ENCODE peak calls at places on chromosome 21, in five cellular contexts. D, K, O, I and G are unnamed samples.

GRCh38 chr21:46004168-46004861 is 22.7 kb downstream of the COL6A1 start:
- DNase-seq in K (peak), D (peak), I (no peak), O (no peak), G (no peak)

GRCh38 chr21:36195613-36196012 is 39.0 kb downstream of the DOP1B start:
- DNase-seq in K (no peak), D (no peak), I (no peak), O (no peak), G (no peak)

GRCh38 chr21:38179504-38179900 is 77.3 kb upstream of the KCNJ15 start:
- DNase-seq in K (no peak), O (no peak), I (no peak), D (no peak), G (no peak)

GRCh38 chr21:36825683-36826082 is 126.8 kb downstream of the SIM2 start:
- DNase-seq in I (no peak), K (no peak), D (no peak), O (no peak), G (no peak)

GRCh38 chr21:36551731-36552457 is 72.0 kb upstream of the CLDN14 start:
- DNase-seq in K (no peak), D (no peak), O (no peak), I (no peak), G (no peak)

GRCh38 chr21:37915941-37916794 is at the start of gene KCNJ6:
- DNase-seq in D (no peak), O (peak), I (peak), K (no peak), G (peak)

GRCh38 chr21:32516729-32517649 is 68.3 kb downstream of the TCP10L start:
- DNase-seq in K (no peak), O (peak), D (no peak), I (no peak), G (no peak)

GRCh38 chr21:45802425-45802824 is 158.9 kb downstream of the PCBP3 start:
- DNase-seq in D (no peak), O (no peak), I (no peak), K (no peak), G (no peak)

GRCh38 chr21:36347962-36348328 is 27.9 kb downstream of the MORC3 start:
- DNase-seq in I (no peak), O (no peak), D (no peak), K (no peak), G (no peak)

GRCh38 chr21:25733859-25734653 is 648 bp downstream of the ATP5PF start:
- DNase-seq in D (no peak), O (peak), I (peak), K (peak), G (no peak)

GRCh38 chr21:39885119-39885848 is 18.0 kb downstream of the PCP4 start:
- DNase-seq in D (no peak), O (no peak), I (no peak), K (no peak), G (peak)

GRCh38 chr21:45549670-45550463 is 7.6 kb upstream of the SLC19A1 start:
- DNase-seq in K (no peak), I (no peak), D (no peak), O (no peak), G (no peak)

GRCh38 chr21:36395353-36396111 is 10.3 kb downstream of the CHAF1B start:
- DNase-seq in O (no peak), I (no peak), D (no peak), K (no peak), G (no peak)

GRCh38 chr21:25855591-25855990 is 120.8 kb downstream of the GABPA start:
- DNase-seq in I (no peak), D (no peak), O (no peak), K (no peak), G (no peak)

GRCh38 chr21:35324372-35325220 is 275.5 kb upstream of the RUNX1 start:
- DNase-seq in K (no peak), I (no peak), O (peak), D (no peak), G (no peak)

GRCh38 chr21:14046401-14046800 is 164.4 kb downstream of the LIPI start:
- DNase-seq in K (no peak), D (no peak), O (no peak), I (no peak), G (no peak)

GRCh38 chr21:30924171-30924680 is 42.8 kb upstream of the KRTAP11-1 start:
- DNase-seq in D (no peak), I (no peak), K (no peak), O (no peak), G (no peak)

GRCh38 chr21:44974676-44975075 is 34.8 kb downstream of the SLX9 start:
- DNase-seq in K (no peak), O (no peak), D (no peak), I (no peak), G (no peak)

GRCh38 chr21:28627691-28628090 is 365.0 kb downstream of the LTN1 start:
- DNase-seq in K (no peak), O (no peak), I (no peak), D (no peak), G (no peak)

GRCh38 chr21:15444118-15444960 is 285.4 kb upstream of the USP25 start:
- DNase-seq in I (peak), K (no peak), O (no peak), D (no peak), G (no peak)

GRCh38 chr21:31665397-31665796 is 5.9 kb downstream of the SOD1 start:
- DNase-seq in D (no peak), K (no peak), I (no peak), O (peak), G (peak)

GRCh38 chr21:45403133-45403824 is 1.7 kb upstream of the COL18A1 start:
- DNase-seq in O (no peak), K (no peak), I (no peak), D (no peak), G (no peak)

GRCh38 chr21:41247561-41247968 is 69.0 kb upstream of the FAM3B start:
- DNase-seq in D (no peak), K (peak), I (no peak), O (peak), G (no peak)

GRCh38 chr21:36100971-36101641 is 31.3 kb downstream of the CBR1 start:
- DNase-seq in D (no peak), I (no peak), K (no peak), O (no peak), G (no peak)

GRCh38 chr21:35372201-35372600 is 323.1 kb upstream of the RUNX1 start:
- DNase-seq in I (no peak), K (no peak), O (no peak), D (no peak), G (no peak)

GRCh38 chr21:35337573-35337972 is 288.5 kb upstream of the RUNX1 start:
- DNase-seq in D (no peak), K (no peak), I (no peak), O (no peak), G (no peak)

GRCh38 chr21:15066231-15066577 is 1.4 kb upstream of the NRIP1 start:
- DNase-seq in I (no peak), K (no peak), O (no peak), D (no peak), G (peak)

GRCh38 chr21:14480601-14481000 is 65.5 kb downstream of the SAMSN1 start:
- DNase-seq in K (peak), I (no peak), O (no peak), D (no peak), G (no peak)

GRCh38 chr21:27134513-27134912 is 167.6 kb upstream of the ADAMTS5 start:
- DNase-seq in K (no peak), O (no peak), D (no peak), I (no peak), G (no peak)

GRCh38 chr21:14841511-14842472 is 223.0 kb downstream of the NRIP1 start:
- DNase-seq in I (no peak), K (no peak), D (no peak), O (no peak), G (no peak)

GRCh38 chr21:20570824-20571232 is 427.4 kb upstream of the NCAM2 start:
- DNase-seq in K (no peak), D (no peak), I (peak), O (no peak), G (no peak)

GRCh38 chr21:31892686-31893085 is 19.9 kb downstream of the HUNK start:
- DNase-seq in O (no peak), D (no peak), I (peak), K (no peak), G (no peak)

GRCh38 chr21:32554832-32555436 is 30.4 kb downstream of the TCP10L start:
- DNase-seq in K (no peak), D (no peak), O (no peak), I (no peak), G (no peak)

GRCh38 chr21:18350216-18350615 is 53.4 kb downstream of the TMPRSS15 start:
- DNase-seq in I (no peak), D (no peak), K (no peak), O (peak), G (no peak)

GRCh38 chr21:36749935-36750578 is 51.1 kb downstream of the SIM2 start:
- DNase-seq in K (no peak), O (peak), I (peak), D (no peak), G (no peak)

GRCh38 chr21:45029968-45030636 is 44.3 kb upstream of the ADARB1 start:
- DNase-seq in I (peak), O (no peak), K (no peak), D (peak), G (no peak)

GRCh38 chr21:46307625-46308024 is 16.0 kb downstream of the C21orf58 start:
- DNase-seq in D (no peak), O (peak), I (no peak), K (no peak), G (no peak)

GRCh38 chr21:46622226-46622625 is 13.2 kb upstream of the PRMT2 start:
- DNase-seq in O (peak), I (peak), D (no peak), K (no peak), G (peak)

GRCh38 chr21:45420623-45421041 is 15.7 kb downstream of the COL18A1 start:
- DNase-seq in D (no peak), I (no peak), O (no peak), K (no peak), G (no peak)

GRCh38 chr21:29637126-29637525 is 302.7 kb downstream of the GRIK1 start:
- DNase-seq in D (no peak), K (no peak), I (no peak), O (no peak), G (no peak)

GRCh38 chr21:29638761-29639327 is 301.0 kb downstream of the GRIK1 start:
- DNase-seq in I (no peak), O (no peak), D (no peak), K (no peak), G (no peak)

GRCh38 chr21:29639366-29640232 is 300.2 kb downstream of the GRIK1 start:
- DNase-seq in D (no peak), K (no peak), O (no peak), I (no peak), G (no peak)

GRCh38 chr21:29637553-29637952 is 302.2 kb downstream of the GRIK1 start:
- DNase-seq in I (no peak), D (no peak), O (no peak), K (no peak), G (no peak)

DNA sequence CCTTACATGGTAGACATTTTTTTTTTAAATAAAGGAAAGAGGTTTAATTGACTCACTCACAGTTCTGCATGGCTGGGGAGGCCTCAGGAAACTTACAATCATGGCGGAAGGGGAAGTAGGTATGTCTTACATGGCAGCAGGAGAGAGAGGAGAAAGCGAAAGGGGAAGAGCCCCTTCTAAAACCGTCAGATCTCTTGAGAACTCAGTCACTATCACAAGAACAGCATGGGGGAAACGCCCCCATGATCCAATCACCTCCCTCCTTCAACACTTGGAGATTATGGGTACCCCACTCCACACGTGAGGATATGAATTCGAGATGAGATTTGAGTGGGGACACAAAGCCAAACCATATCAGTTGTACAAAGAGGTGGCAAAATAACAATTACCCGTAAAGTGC is 301.7 kb downstream of the GRIK1 start:
- DNase-seq in O (no peak), D (no peak), K (no peak), I (no peak), G (no peak)
- H3K27ac ChIP-seq in O (no peak), D (no peak), K (no peak), I (no peak), G (no peak)

GRCh38 chr21:33976082-33976979 is 60.7 kb upstream of the ATP5PO start:
- DNase-seq in K (peak), O (peak), I (peak), D (no peak), G (no peak)

GRCh38 chr21:33976980-33977720 is 61.5 kb upstream of the ATP5PO start:
- DNase-seq in O (no peak), K (no peak), D (no peak), I (no peak), G (no peak)

GRCh38 chr21:33980276-33980916 is 64.8 kb upstream of the ATP5PO start:
- DNase-seq in D (no peak), K (no peak), I (no peak), O (no peak), G (no peak)

GRCh38 chr21:33977721-33978369 is 62.2 kb upstream of the ATP5PO start:
- DNase-seq in I (no peak), K (peak), D (no peak), O (no peak), G (no peak)

DNA sequence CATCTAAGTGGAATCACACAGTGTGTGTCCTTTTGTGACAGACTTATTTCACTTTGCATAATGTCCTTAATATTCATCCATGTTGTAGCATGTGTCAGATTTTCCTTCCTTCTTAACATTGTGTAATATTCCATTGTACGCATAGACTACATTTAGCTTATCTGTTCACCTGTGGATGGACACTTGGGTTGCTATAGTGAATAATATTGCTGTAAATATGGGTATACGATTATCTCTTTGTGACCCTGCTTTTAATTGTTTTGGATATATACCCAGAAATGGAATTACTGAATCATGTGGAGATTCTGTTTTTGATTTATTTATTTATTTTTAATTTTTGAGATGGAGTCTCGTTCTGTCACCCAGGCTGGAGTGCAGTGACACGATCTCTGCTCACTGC is 63.0 kb upstream of the ATP5PO start:
- DNase-seq in I (no peak), K (no peak), O (no peak), D (no peak), G (no peak)
- H3K27ac ChIP-seq in I (no peak), K (no peak), O (no peak), D (no peak), G (no peak)

DNA sequence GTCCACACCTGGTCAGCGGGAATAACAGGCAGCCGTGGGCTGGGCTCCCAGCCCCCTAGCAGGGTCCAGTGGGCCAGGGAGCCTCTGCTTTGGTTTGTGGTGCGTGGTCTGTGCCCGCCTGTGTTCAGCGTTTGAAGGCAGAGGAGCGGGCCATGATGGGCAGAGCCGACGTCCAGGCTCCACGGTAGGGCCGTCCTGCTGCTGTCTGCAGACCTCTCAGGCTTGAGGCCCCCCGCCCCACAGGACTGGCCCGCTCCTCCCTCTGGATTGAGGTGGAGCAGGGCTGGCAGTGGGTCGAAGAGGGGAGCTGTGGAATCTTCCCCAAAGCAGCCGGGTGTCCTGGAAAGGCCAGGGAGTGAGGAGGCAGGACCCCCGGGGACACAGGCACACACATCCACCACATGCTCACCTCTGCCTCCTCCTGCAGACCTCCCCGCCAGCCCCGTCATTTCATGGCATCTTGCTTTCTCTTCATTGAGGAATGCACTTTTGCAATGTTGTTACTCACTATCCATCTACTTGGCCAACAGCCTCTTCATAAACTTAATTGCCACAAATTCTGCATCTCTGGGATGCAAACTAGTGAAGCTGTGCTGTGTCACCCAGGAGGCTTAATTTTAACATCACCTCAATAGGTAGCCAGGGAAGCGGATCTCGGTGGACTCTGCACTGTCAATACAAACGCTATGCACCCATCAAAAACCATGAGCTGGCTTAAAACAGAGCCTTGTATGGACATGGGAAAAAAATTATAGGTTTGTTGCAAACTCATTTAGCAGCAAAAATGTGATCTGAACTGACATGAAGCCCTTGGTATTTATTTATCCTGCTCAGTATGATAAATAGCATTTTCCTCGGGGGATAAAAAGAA is 85.9 kb downstream of the PDE9A start:
- DNase-seq in D (no peak), I (no peak), K (no peak), O (no peak), G (no peak)
- H3K27ac ChIP-seq in D (peak), I (no peak), K (peak), O (no peak), G (peak)

GRCh38 chr21:43908167-43908566 is 43.1 kb downstream of the AGPAT3 start:
- DNase-seq in O (no peak), K (no peak), D (peak), I (no peak), G (no peak)

GRCh38 chr21:43911015-43911934 is 46.3 kb downstream of the AGPAT3 start:
- DNase-seq in I (no peak), K (no peak), O (no peak), D (no peak), G (no peak)

GRCh38 chr21:43910460-43910859 is 45.4 kb downstream of the AGPAT3 start:
- DNase-seq in O (no peak), K (no peak), D (no peak), I (no peak), G (no peak)

GRCh38 chr21:43911935-43912487 is 47.0 kb downstream of the AGPAT3 start:
- DNase-seq in I (no peak), O (no peak), K (no peak), D (peak), G (no peak)

GRCh38 chr21:43909736-43910455 is 44.9 kb downstream of the AGPAT3 start:
- DNase-seq in I (no peak), O (no peak), D (no peak), K (no peak), G (no peak)
- H3K27ac ChIP-seq in I (no peak), O (no peak), D (no peak), K (no peak), G (no peak)

GRCh38 chr21:16569679-16570078 is 839.9 kb downstream of the USP25 start:
- DNase-seq in I (no peak), O (peak), D (no peak), K (no peak), G (no peak)
- H3K27ac ChIP-seq in I (no peak), O (peak), D (no peak), K (no peak), G (no peak)

GRCh38 chr21:33938381-33938780 is 22.8 kb upstream of the ATP5PO start:
- DNase-seq in K (no peak), I (no peak), O (no peak), D (no peak), G (no peak)

GRCh38 chr21:33936221-33937038 is 20.8 kb upstream of the ATP5PO start:
- DNase-seq in I (peak), O (no peak), D (no peak), K (no peak), G (no peak)

GRCh38 chr21:33939224-33939623 is 23.6 kb upstream of the ATP5PO start:
- DNase-seq in D (no peak), O (no peak), I (no peak), K (no peak), G (no peak)

GRCh38 chr21:33937931-33938339 is 22.3 kb upstream of the ATP5PO start:
- DNase-seq in D (no peak), K (no peak), I (no peak), O (no peak), G (no peak)

DNA sequence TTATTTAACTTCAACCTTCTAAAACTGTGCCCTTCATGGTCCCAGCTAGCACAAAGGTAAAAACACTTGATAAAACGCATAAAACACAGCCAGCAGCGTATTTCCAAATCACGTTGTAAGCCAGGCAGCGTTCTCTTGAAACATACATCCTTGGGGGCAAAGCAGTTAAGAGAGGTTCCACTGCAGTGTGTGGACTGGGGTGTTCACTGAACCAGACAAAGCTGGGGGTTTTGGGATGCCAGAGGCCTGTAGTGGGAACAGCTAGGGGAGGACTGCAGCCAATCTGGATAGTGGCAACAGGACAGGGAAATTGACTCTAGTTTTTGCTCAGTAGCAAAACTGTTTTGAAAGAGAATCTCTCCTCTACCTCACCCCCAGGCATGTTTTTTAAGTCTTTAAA is 21.5 kb upstream of the ATP5PO start:
- DNase-seq in D (no peak), I (no peak), K (no peak), O (no peak), G (no peak)
- H3K27ac ChIP-seq in D (peak), I (no peak), K (no peak), O (no peak), G (no peak)